ENCODE peak calls at places on chromosomes 3 and 15, in seven cellular contexts. One of them, this sample, is unnamed.

GRCh38 chr15:50415752-50416404 is 8.3 kb upstream of the USP8 start:
- DNase-seq in tibial artery: no peak
- DNase-seq in foreskin fibroblast: no peak
- DNase-seq in mesothelial cell of epicardium: no peak
- DNase-seq in WTC11: no peak
- DNase-seq in AG10803: peak
- DNase-seq in ovary: no peak
- DNase-seq in this sample: no peak

GRCh38 chr15:73948982-73949381 is 22.7 kb downstream of the LOXL1 start:
- DNase-seq in foreskin fibroblast: no peak
- DNase-seq in mesothelial cell of epicardium: no peak
- DNase-seq in ovary: no peak
- DNase-seq in WTC11: no peak
- DNase-seq in tibial artery: no peak
- DNase-seq in AG10803: no peak
- DNase-seq in this sample: no peak

GRCh38 chr3:112686360-112686759 is 45.4 kb upstream of the CCDC80 start:
- DNase-seq in ovary: no peak
- DNase-seq in foreskin fibroblast: no peak
- DNase-seq in AG10803: no peak
- DNase-seq in mesothelial cell of epicardium: no peak
- DNase-seq in WTC11: no peak
- DNase-seq in tibial artery: no peak
- DNase-seq in this sample: no peak

GRCh38 chr3:129352045-129352444 is 73.4 kb downstream of the HMCES start:
- DNase-seq in ovary: no peak
- DNase-seq in foreskin fibroblast: no peak
- DNase-seq in WTC11: peak
- DNase-seq in AG10803: no peak
- DNase-seq in tibial artery: no peak
- DNase-seq in mesothelial cell of epicardium: no peak
- DNase-seq in this sample: no peak

GRCh38 chr3:61855211-61855610 is 293.8 kb downstream of the PTPRG start:
- DNase-seq in foreskin fibroblast: no peak
- DNase-seq in tibial artery: no peak
- DNase-seq in AG10803: peak
- DNase-seq in mesothelial cell of epicardium: no peak
- DNase-seq in ovary: no peak
- DNase-seq in WTC11: no peak
- DNase-seq in this sample: no peak

GRCh38 chr3:168048414-168049330 is 47.1 kb downstream of the GOLIM4 start:
- DNase-seq in ovary: no peak
- DNase-seq in mesothelial cell of epicardium: no peak
- DNase-seq in WTC11: no peak
- DNase-seq in tibial artery: no peak
- DNase-seq in foreskin fibroblast: no peak
- DNase-seq in AG10803: no peak
- DNase-seq in this sample: no peak

GRCh38 chr3:13022348-13023250 is 50.6 kb downstream of the IQSEC1 start:
- DNase-seq in mesothelial cell of epicardium: peak
- DNase-seq in tibial artery: peak
- DNase-seq in foreskin fibroblast: peak
- DNase-seq in AG10803: peak
- DNase-seq in WTC11: peak
- DNase-seq in ovary: peak
- DNase-seq in this sample: no peak

GRCh38 chr15:86854186-86854585 is 774.5 kb downstream of the AGBL1 start:
- DNase-seq in AG10803: no peak
- DNase-seq in WTC11: no peak
- DNase-seq in tibial artery: no peak
- DNase-seq in ovary: no peak
- DNase-seq in mesothelial cell of epicardium: no peak
- DNase-seq in foreskin fibroblast: no peak
- DNase-seq in this sample: no peak

GRCh38 chr3:188797045-188797444 is 374.7 kb upstream of the TPRG1 start:
- DNase-seq in mesothelial cell of epicardium: no peak
- DNase-seq in AG10803: no peak
- DNase-seq in ovary: no peak
- DNase-seq in tibial artery: no peak
- DNase-seq in WTC11: no peak
- DNase-seq in foreskin fibroblast: no peak
- DNase-seq in this sample: no peak

GRCh38 chr3:97979610-97980009 is 7.4 kb upstream of the RIOX2 start:
- DNase-seq in WTC11: peak
- DNase-seq in AG10803: no peak
- DNase-seq in tibial artery: no peak
- DNase-seq in ovary: no peak
- DNase-seq in foreskin fibroblast: no peak
- DNase-seq in mesothelial cell of epicardium: no peak
- DNase-seq in this sample: no peak

GRCh38 chr3:65706786-65707568 is 331.7 kb downstream of the MAGI1 start:
- DNase-seq in tibial artery: no peak
- DNase-seq in WTC11: no peak
- DNase-seq in mesothelial cell of epicardium: no peak
- DNase-seq in foreskin fibroblast: no peak
- DNase-seq in AG10803: no peak
- DNase-seq in ovary: no peak
- DNase-seq in this sample: no peak

GRCh38 chr15:25501828-25502446 is 63.1 kb upstream of the UBE3A start:
- DNase-seq in AG10803: peak
- DNase-seq in tibial artery: no peak
- DNase-seq in WTC11: no peak
- DNase-seq in mesothelial cell of epicardium: no peak
- DNase-seq in ovary: no peak
- DNase-seq in foreskin fibroblast: peak
- DNase-seq in this sample: no peak

GRCh38 chr3:37540786-37541185 is 320.9 kb upstream of the CTDSPL start:
- DNase-seq in ovary: no peak
- DNase-seq in tibial artery: no peak
- DNase-seq in foreskin fibroblast: no peak
- DNase-seq in WTC11: no peak
- DNase-seq in AG10803: no peak
- DNase-seq in mesothelial cell of epicardium: no peak
- DNase-seq in this sample: no peak

GRCh38 chr3:27945229-27945628 is 223.1 kb upstream of the EOMES start:
- DNase-seq in WTC11: no peak
- DNase-seq in foreskin fibroblast: no peak
- DNase-seq in mesothelial cell of epicardium: no peak
- DNase-seq in AG10803: no peak
- DNase-seq in tibial artery: no peak
- DNase-seq in ovary: no peak
- DNase-seq in this sample: no peak

GRCh38 chr15:57109005-57109404 is 190.6 kb downstream of the TCF12 start:
- DNase-seq in tibial artery: no peak
- DNase-seq in mesothelial cell of epicardium: no peak
- DNase-seq in ovary: no peak
- DNase-seq in foreskin fibroblast: no peak
- DNase-seq in AG10803: no peak
- DNase-seq in WTC11: no peak
- DNase-seq in this sample: no peak

GRCh38 chr3:126356373-126357298 is 572 bp downstream of the KLF15 start:
- DNase-seq in mesothelial cell of epicardium: no peak
- DNase-seq in foreskin fibroblast: no peak
- DNase-seq in AG10803: no peak
- DNase-seq in WTC11: no peak
- DNase-seq in tibial artery: peak
- DNase-seq in ovary: peak
- DNase-seq in this sample: no peak

GRCh38 chr15:31228980-31229826 is 97.4 kb upstream of the KLF13 start:
- DNase-seq in WTC11: peak
- DNase-seq in ovary: no peak
- DNase-seq in foreskin fibroblast: no peak
- DNase-seq in mesothelial cell of epicardium: no peak
- DNase-seq in tibial artery: no peak
- DNase-seq in AG10803: no peak
- DNase-seq in this sample: peak

GRCh38 chr3:155444771-155445170 is 151.3 kb upstream of the STRIT1 start:
- DNase-seq in ovary: no peak
- DNase-seq in WTC11: no peak
- DNase-seq in tibial artery: no peak
- DNase-seq in foreskin fibroblast: no peak
- DNase-seq in mesothelial cell of epicardium: no peak
- DNase-seq in AG10803: no peak
- DNase-seq in this sample: no peak

GRCh38 chr3:9930804-9931418 is 2.7 kb upstream of the CRELD1 start:
- DNase-seq in tibial artery: no peak
- DNase-seq in foreskin fibroblast: no peak
- DNase-seq in WTC11: no peak
- DNase-seq in mesothelial cell of epicardium: no peak
- DNase-seq in ovary: no peak
- DNase-seq in AG10803: no peak
- DNase-seq in this sample: no peak

GRCh38 chr3:32387512-32387911 is 4.1 kb upstream of the CMTM7 start:
- DNase-seq in mesothelial cell of epicardium: no peak
- DNase-seq in AG10803: no peak
- DNase-seq in tibial artery: no peak
- DNase-seq in ovary: no peak
- DNase-seq in WTC11: no peak
- DNase-seq in foreskin fibroblast: no peak
- DNase-seq in this sample: no peak

GRCh38 chr3:139113766-139114165 is 69.1 kb upstream of the PRR23C start:
- DNase-seq in tibial artery: no peak
- DNase-seq in WTC11: no peak
- DNase-seq in foreskin fibroblast: no peak
- DNase-seq in AG10803: no peak
- DNase-seq in ovary: no peak
- DNase-seq in mesothelial cell of epicardium: no peak
- DNase-seq in this sample: no peak

GRCh38 chr3:62084558-62084957 is 288.8 kb downstream of the FEZF2 start:
- DNase-seq in mesothelial cell of epicardium: no peak
- DNase-seq in ovary: no peak
- DNase-seq in AG10803: no peak
- DNase-seq in foreskin fibroblast: no peak
- DNase-seq in WTC11: no peak
- DNase-seq in tibial artery: no peak
- DNase-seq in this sample: no peak

GRCh38 chr15:90141646-90142045 is 39.4 kb upstream of the IDH2 start:
- DNase-seq in foreskin fibroblast: peak
- DNase-seq in mesothelial cell of epicardium: no peak
- DNase-seq in tibial artery: no peak
- DNase-seq in WTC11: no peak
- DNase-seq in AG10803: peak
- DNase-seq in ovary: no peak
- DNase-seq in this sample: no peak

GRCh38 chr15:60760646-60761504 is 281.9 kb upstream of the ICE2 start:
- DNase-seq in foreskin fibroblast: peak
- DNase-seq in tibial artery: no peak
- DNase-seq in AG10803: peak
- DNase-seq in WTC11: no peak
- DNase-seq in ovary: no peak
- DNase-seq in mesothelial cell of epicardium: no peak
- DNase-seq in this sample: no peak

GRCh38 chr3:152100491-152101086 is 168.1 kb upstream of the MBNL1 start:
- DNase-seq in ovary: no peak
- DNase-seq in tibial artery: no peak
- DNase-seq in AG10803: no peak
- DNase-seq in mesothelial cell of epicardium: no peak
- DNase-seq in foreskin fibroblast: no peak
- DNase-seq in WTC11: no peak
- DNase-seq in this sample: no peak

DNA sequence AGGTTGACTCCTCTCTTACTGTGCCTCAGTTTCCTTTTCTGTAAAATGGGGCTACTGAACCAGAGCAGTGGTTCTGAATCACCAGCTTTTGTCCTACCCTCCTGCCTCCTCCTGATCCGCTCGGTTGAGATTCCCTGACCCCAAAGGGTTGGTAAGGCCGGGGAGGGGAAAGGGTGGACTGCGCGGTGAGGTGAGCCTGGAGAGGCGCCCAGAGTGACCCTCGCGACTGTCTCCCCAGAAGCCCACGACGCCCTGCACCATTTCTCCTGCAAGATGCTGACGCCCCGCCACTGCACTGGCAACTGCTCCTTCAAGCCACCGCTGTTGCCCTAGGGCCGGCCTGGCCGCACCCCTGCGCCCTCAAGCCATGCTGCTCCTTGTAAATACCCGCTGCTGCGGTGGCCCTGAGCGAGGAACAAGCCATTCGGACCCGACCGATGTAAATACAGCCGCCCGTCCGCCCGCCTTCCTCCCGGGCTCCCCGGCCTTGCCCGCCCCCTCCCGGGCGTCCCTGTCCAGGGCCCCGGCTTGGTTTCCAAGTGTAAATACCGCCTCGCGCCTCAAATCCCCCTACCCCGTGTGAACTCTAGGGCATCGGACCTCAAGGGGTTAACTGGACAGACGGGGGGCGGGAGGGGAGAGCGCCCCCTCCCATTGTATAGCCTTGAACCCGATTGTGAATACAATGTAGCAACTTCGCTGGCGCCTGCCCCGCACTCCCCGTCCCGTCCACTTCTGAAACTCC is 6.2 kb downstream of the RNU6-1 start:
- DNase-seq in AG10803: no peak
- DNase-seq in tibial artery: no peak
- DNase-seq in WTC11: peak
- DNase-seq in mesothelial cell of epicardium: no peak
- DNase-seq in foreskin fibroblast: no peak
- DNase-seq in ovary: peak
- DNase-seq in this sample: no peak
- TF ChIP-seq CTCF in AG10803: peak
- TF ChIP-seq CTCF in tibial artery: no peak
- TF ChIP-seq CTCF in WTC11: peak
- TF ChIP-seq CTCF in mesothelial cell of epicardium: peak
- TF ChIP-seq CTCF in foreskin fibroblast: peak
- TF ChIP-seq CTCF in ovary: no peak
- TF ChIP-seq CTCF in this sample: peak

GRCh38 chr3:192444791-192445106 is 282.6 kb downstream of the FGF12 start:
- DNase-seq in tibial artery: no peak
- DNase-seq in foreskin fibroblast: no peak
- DNase-seq in ovary: no peak
- DNase-seq in WTC11: no peak
- DNase-seq in mesothelial cell of epicardium: no peak
- DNase-seq in AG10803: no peak
- DNase-seq in this sample: no peak
- TF ChIP-seq CTCF in tibial artery: no peak
- TF ChIP-seq CTCF in foreskin fibroblast: no peak
- TF ChIP-seq CTCF in ovary: no peak
- TF ChIP-seq CTCF in WTC11: no peak
- TF ChIP-seq CTCF in mesothelial cell of epicardium: no peak
- TF ChIP-seq CTCF in AG10803: no peak
- TF ChIP-seq CTCF in this sample: peak

DNA sequence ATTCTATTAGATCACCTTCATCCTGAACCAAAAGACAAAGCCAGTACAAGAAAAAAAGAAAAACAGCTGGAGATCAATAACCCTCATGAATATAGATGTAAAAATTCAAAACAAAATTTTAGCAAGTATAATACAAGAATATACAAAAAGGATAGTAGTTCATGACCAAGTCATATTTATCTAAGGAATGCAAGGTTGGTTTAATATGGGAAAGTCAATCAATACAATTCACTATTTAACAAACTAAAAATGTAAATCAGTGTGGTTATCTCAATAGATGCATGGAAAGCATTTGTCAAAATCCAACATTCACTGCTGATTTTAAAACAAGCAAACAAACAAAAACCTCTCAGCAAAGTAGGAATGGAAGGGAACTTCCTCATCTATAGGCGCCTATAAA is 11.0 kb upstream of the GPR27 start:
- DNase-seq in tibial artery: no peak
- DNase-seq in WTC11: no peak
- DNase-seq in AG10803: no peak
- DNase-seq in foreskin fibroblast: no peak
- DNase-seq in ovary: no peak
- DNase-seq in mesothelial cell of epicardium: no peak
- DNase-seq in this sample: no peak
- TF ChIP-seq CTCF in tibial artery: no peak
- TF ChIP-seq CTCF in WTC11: no peak
- TF ChIP-seq CTCF in AG10803: no peak
- TF ChIP-seq CTCF in foreskin fibroblast: no peak
- TF ChIP-seq CTCF in ovary: no peak
- TF ChIP-seq CTCF in mesothelial cell of epicardium: no peak
- TF ChIP-seq CTCF in this sample: no peak

GRCh38 chr15:83747050-83747717 is 93.3 kb downstream of the ADAMTSL3 start:
- DNase-seq in foreskin fibroblast: peak
- DNase-seq in AG10803: peak
- DNase-seq in ovary: peak
- DNase-seq in mesothelial cell of epicardium: no peak
- DNase-seq in WTC11: no peak
- DNase-seq in tibial artery: peak
- DNase-seq in this sample: no peak
- TF ChIP-seq CTCF in foreskin fibroblast: no peak
- TF ChIP-seq CTCF in AG10803: peak
- TF ChIP-seq CTCF in ovary: no peak
- TF ChIP-seq CTCF in mesothelial cell of epicardium: no peak
- TF ChIP-seq CTCF in WTC11: no peak
- TF ChIP-seq CTCF in tibial artery: peak
- TF ChIP-seq CTCF in this sample: no peak